ENCODE peak calls at places on chromosome 13, in five cellular contexts. One of them, this sample, is unnamed. For H3K4me1 and H3K27me3, the result is how much of the 10 kb centered on the place peaks cover.

GRCh38 chr13:97411894-97412460 is 22.0 kb upstream of the RAP2A start:
- DNase-seq in naive thymus-derived CD4-positive, alpha-beta T cell: no peak
- DNase-seq in hepatocyte: no peak
- DNase-seq in pancreas: no peak
- DNase-seq in uterus: no peak
- DNase-seq in this sample: no peak

GRCh38 chr13:51058461-51059167 is 52.5 kb downstream of the C13orf42 start:
- DNase-seq in naive thymus-derived CD4-positive, alpha-beta T cell: no peak
- DNase-seq in hepatocyte: no peak
- DNase-seq in pancreas: no peak
- DNase-seq in uterus: no peak
- DNase-seq in this sample: no peak

GRCh38 chr13:28618595-28618994 is 40.3 kb upstream of the POMP start:
- DNase-seq in naive thymus-derived CD4-positive, alpha-beta T cell: no peak
- DNase-seq in hepatocyte: no peak
- DNase-seq in pancreas: no peak
- DNase-seq in uterus: no peak
- DNase-seq in this sample: no peak

GRCh38 chr13:62997038-62997619 is 1581.5 kb upstream of the PCDH20 start:
- DNase-seq in naive thymus-derived CD4-positive, alpha-beta T cell: no peak
- DNase-seq in hepatocyte: no peak
- DNase-seq in pancreas: no peak
- DNase-seq in uterus: no peak
- DNase-seq in this sample: no peak

GRCh38 chr13:41546372-41547252 is 89.3 kb downstream of the RGCC start:
- DNase-seq in naive thymus-derived CD4-positive, alpha-beta T cell: no peak
- DNase-seq in hepatocyte: no peak
- DNase-seq in pancreas: no peak
- DNase-seq in uterus: no peak
- DNase-seq in this sample: no peak

GRCh38 chr13:40306817-40307216 is 359.6 kb downstream of the FOXO1 start:
- DNase-seq in naive thymus-derived CD4-positive, alpha-beta T cell: no peak
- DNase-seq in hepatocyte: no peak
- DNase-seq in pancreas: no peak
- DNase-seq in uterus: no peak
- DNase-seq in this sample: no peak

GRCh38 chr13:80783926-80784325 is 443.0 kb upstream of the SPRY2 start:
- DNase-seq in naive thymus-derived CD4-positive, alpha-beta T cell: no peak
- DNase-seq in hepatocyte: no peak
- DNase-seq in pancreas: no peak
- DNase-seq in uterus: no peak
- DNase-seq in this sample: peak

GRCh38 chr13:62960723-62961122 is 1545.1 kb upstream of the PCDH20 start:
- DNase-seq in naive thymus-derived CD4-positive, alpha-beta T cell: no peak
- DNase-seq in hepatocyte: no peak
- DNase-seq in pancreas: no peak
- DNase-seq in uterus: no peak
- DNase-seq in this sample: no peak

GRCh38 chr13:100627142-100627541 is 38.6 kb upstream of the GGACT start:
- DNase-seq in naive thymus-derived CD4-positive, alpha-beta T cell: no peak
- DNase-seq in hepatocyte: no peak
- DNase-seq in pancreas: no peak
- DNase-seq in uterus: no peak
- DNase-seq in this sample: no peak

GRCh38 chr13:62847520-62847919 is 1431.9 kb upstream of the PCDH20 start:
- DNase-seq in naive thymus-derived CD4-positive, alpha-beta T cell: no peak
- DNase-seq in hepatocyte: no peak
- DNase-seq in pancreas: no peak
- DNase-seq in uterus: no peak
- DNase-seq in this sample: no peak

GRCh38 chr13:81987159-81987558 is 1646.2 kb upstream of the SPRY2 start:
- DNase-seq in naive thymus-derived CD4-positive, alpha-beta T cell: no peak
- DNase-seq in hepatocyte: peak
- DNase-seq in pancreas: no peak
- DNase-seq in uterus: no peak
- DNase-seq in this sample: no peak

GRCh38 chr13:113978741-113979481 is 5.0 kb upstream of the C13orf46 start:
- DNase-seq in naive thymus-derived CD4-positive, alpha-beta T cell: peak
- DNase-seq in hepatocyte: no peak
- DNase-seq in pancreas: peak
- DNase-seq in uterus: peak
- DNase-seq in this sample: no peak

GRCh38 chr13:109783447-109783814 is 3.0 kb downstream of the IRS2 start:
- DNase-seq in naive thymus-derived CD4-positive, alpha-beta T cell: peak
- DNase-seq in hepatocyte: no peak
- DNase-seq in pancreas: no peak
- DNase-seq in uterus: no peak
- DNase-seq in this sample: no peak

GRCh38 chr13:51704399-51705306 is 99.3 kb downstream of the DHRS12 start:
- DNase-seq in naive thymus-derived CD4-positive, alpha-beta T cell: no peak
- DNase-seq in hepatocyte: no peak
- DNase-seq in pancreas: no peak
- DNase-seq in uterus: no peak
- DNase-seq in this sample: no peak

GRCh38 chr13:94462670-94463069 is 16.8 kb downstream of the DCT start:
- DNase-seq in naive thymus-derived CD4-positive, alpha-beta T cell: no peak
- DNase-seq in hepatocyte: no peak
- DNase-seq in pancreas: no peak
- DNase-seq in uterus: no peak
- DNase-seq in this sample: no peak

GRCh38 chr13:40666058-40666904 is at the start of gene FOXO1:
- DNase-seq in naive thymus-derived CD4-positive, alpha-beta T cell: peak
- DNase-seq in hepatocyte: peak
- DNase-seq in pancreas: peak
- DNase-seq in uterus: peak
- DNase-seq in this sample: peak

GRCh38 chr13:32471187-32471922 is 43.4 kb upstream of the N4BP2L1 start:
- DNase-seq in naive thymus-derived CD4-positive, alpha-beta T cell: no peak
- DNase-seq in hepatocyte: no peak
- DNase-seq in pancreas: no peak
- DNase-seq in uterus: peak
- DNase-seq in this sample: peak

GRCh38 chr13:47188802-47189201 is 291.9 kb upstream of the HTR2A start:
- DNase-seq in naive thymus-derived CD4-positive, alpha-beta T cell: no peak
- DNase-seq in hepatocyte: peak
- DNase-seq in pancreas: no peak
- DNase-seq in uterus: no peak
- DNase-seq in this sample: no peak

DNA sequence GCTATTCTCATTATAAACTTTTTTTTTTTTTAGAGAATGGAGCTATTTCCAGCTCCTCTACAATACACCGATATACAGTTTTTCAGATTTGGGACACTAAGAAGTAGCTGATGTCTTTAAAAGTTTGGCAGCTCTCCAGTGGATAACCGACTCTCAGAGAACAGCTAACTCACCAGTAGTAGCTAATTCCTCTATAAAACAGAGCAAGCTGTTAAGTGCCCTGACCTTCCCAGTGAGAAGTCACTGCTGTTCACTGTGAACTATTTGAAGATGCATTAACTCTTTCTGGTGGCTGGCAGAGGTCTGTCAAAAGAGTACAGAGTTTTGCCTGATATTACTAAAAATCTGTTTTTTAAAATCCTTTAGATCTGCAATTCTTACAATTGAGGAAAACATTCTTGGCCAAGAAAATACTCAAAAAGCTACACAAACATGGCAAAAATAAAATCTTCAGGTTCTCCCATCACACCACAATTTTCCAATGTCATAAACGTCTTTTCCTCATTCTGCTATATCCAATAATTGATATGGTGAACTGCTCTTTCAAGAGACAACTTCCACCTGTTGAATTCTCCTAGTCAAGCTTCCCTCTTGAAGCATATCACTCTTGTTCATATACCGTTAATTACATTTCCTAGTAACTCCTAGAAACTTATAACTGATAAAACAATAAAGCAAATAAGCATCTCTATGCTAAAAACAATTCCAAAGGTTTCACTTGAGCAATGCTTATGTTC is 44.2 kb downstream of the TBC1D4 start:
- DNase-seq in naive thymus-derived CD4-positive, alpha-beta T cell: no peak
- DNase-seq in hepatocyte: peak
- DNase-seq in pancreas: no peak
- DNase-seq in uterus: no peak
- DNase-seq in this sample: no peak
- H3K4me1 ChIP-seq in naive thymus-derived CD4-positive, alpha-beta T cell: under half
- H3K4me1 ChIP-seq in hepatocyte: under half
- H3K4me1 ChIP-seq in pancreas: under half
- H3K4me1 ChIP-seq in uterus: under half
- H3K4me1 ChIP-seq in this sample: under half

GRCh38 chr13:21677075-21677628 is 6.3 kb downstream of the FGF9 start:
- DNase-seq in naive thymus-derived CD4-positive, alpha-beta T cell: no peak
- DNase-seq in hepatocyte: no peak
- DNase-seq in pancreas: no peak
- DNase-seq in uterus: no peak
- DNase-seq in this sample: no peak

GRCh38 chr13:21674271-21675009 is 3.6 kb downstream of the FGF9 start:
- DNase-seq in naive thymus-derived CD4-positive, alpha-beta T cell: no peak
- DNase-seq in hepatocyte: peak
- DNase-seq in pancreas: peak
- DNase-seq in uterus: no peak
- DNase-seq in this sample: peak

GRCh38 chr13:21673592-21674270 is 2.9 kb downstream of the FGF9 start:
- DNase-seq in naive thymus-derived CD4-positive, alpha-beta T cell: peak
- DNase-seq in hepatocyte: peak
- DNase-seq in pancreas: peak
- DNase-seq in uterus: no peak
- DNase-seq in this sample: peak

GRCh38 chr13:21676611-21677021 is 5.7 kb downstream of the FGF9 start:
- DNase-seq in naive thymus-derived CD4-positive, alpha-beta T cell: no peak
- DNase-seq in hepatocyte: peak
- DNase-seq in pancreas: no peak
- DNase-seq in uterus: no peak
- DNase-seq in this sample: no peak

DNA sequence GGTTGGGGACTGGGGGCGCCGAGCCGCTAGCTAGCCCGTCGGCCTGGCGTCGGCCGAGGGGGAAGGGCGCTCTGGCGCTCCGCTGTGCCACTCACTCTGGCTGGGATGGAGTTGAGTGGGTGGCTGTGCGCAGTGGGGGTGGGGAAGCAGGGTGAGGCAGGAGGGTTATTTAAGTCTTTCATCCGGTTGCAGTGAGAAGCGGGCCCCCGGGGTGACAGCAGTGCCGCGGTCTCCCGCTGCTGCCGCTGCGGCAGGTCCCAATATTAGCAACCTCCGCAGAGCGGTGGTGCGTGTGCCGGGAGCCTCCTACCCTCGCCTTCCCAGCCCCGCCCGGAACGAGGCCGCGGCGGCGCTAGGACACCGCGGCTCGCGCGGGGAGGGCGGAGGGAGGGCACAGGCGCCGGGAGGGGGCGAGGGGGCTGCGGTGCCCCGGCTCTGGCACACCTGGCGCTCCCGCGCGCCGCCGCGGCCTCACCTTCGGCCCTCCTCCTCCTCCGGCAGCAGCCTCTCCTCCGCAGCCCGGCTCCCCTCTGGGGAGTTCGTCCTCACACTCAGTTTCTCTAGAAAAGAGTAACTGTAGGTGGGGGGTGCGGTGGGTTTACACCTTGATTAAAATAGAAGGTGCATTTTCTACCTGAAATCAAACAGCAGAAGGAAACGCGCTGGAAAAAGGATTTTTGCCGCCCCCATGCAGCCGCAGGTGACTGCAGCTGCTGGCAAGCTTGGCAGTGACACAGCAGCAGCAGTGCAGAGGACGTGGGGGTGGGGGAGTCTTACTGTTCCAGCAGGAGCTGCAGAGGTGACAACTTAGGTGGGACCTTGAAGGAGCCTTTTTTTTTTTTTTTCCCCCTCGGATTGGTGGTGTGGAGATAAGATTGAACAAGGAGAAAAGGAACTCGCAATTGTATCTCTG is 4.5 kb downstream of the FGF9 start:
- DNase-seq in naive thymus-derived CD4-positive, alpha-beta T cell: peak
- DNase-seq in hepatocyte: peak
- DNase-seq in pancreas: peak
- DNase-seq in uterus: no peak
- DNase-seq in this sample: peak
- H3K4me3 ChIP-seq in naive thymus-derived CD4-positive, alpha-beta T cell: peak
- H3K4me3 ChIP-seq in hepatocyte: peak
- H3K4me3 ChIP-seq in pancreas: peak
- H3K4me3 ChIP-seq in uterus: peak
- H3K4me3 ChIP-seq in this sample: peak

DNA sequence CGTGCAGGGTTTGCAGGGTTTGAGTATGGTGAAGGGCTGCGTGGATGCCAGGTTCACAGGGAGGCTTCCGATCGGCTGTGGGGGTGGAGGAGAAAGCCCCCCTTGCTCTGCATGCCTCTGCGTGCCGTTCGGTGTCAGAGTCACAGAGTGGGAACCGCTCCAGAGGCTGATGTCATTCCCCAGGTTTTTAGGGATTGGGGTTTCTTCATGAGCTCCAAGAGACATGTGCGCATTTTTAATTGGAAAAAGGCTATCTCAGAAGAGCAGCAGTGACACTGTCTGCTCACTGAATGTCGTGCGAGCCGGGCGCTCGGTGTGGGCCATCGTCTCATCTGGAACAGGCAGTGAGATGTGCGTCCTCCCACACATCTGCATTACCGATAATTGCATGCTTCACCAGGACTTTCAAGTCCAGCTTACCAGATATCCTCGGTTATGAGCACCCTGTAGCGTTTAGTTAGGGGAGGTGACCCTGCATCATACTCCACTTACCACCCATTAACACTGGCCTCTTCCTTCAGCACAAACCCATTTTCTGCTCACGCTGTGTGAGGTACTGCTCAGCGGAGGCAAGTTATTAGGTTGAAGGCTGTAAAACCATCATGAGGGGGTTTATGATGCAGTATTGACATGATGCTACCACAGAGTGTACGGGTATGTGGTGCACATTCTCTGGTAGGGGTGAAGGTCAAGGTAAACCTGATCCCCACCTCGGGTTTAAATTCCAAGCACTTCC is 1.7 kb downstream of the MCF2L start:
- DNase-seq in naive thymus-derived CD4-positive, alpha-beta T cell: no peak
- DNase-seq in hepatocyte: no peak
- DNase-seq in pancreas: peak
- DNase-seq in uterus: no peak
- DNase-seq in this sample: no peak
- H3K27me3 ChIP-seq in naive thymus-derived CD4-positive, alpha-beta T cell: under half
- H3K27me3 ChIP-seq in hepatocyte: under half
- H3K27me3 ChIP-seq in pancreas: under half
- H3K27me3 ChIP-seq in uterus: under half
- H3K27me3 ChIP-seq in this sample: under half

DNA sequence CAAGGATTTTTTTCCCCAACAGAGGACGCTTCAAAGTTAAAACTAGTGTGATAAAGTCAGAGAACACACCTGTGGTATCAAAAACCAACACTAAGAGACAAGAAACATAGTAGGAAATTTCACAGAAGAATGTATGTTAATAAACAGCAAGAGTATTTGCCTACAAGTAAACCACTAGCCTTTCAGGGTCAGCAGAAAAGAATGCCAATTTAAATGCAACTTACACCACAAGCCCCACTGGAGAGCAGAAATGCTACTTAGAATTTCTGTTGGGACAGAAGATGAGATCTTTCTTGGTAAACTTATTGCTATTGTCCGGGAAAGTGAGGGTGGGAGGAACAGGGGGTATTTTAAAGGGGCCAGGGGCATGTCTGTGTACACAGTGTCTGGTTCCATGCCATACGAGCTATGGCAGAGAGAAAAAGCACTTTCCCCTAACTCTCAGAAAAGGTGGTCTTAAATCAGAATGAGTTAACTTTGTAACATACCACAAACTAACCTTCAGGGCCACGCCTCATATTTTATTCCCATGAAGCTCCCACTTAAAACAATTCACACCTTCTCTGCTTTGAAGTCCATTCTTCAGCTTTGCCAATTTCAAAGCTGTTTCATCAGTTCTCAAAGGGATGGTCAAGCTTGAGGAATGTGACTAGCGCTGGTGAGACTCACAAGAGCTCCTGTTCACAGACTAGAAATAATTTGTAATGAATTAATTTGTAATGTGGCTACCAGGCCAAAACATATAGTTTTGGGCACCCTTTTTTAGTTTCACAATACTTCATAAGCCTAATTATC is 68.4 kb downstream of the STK24 start:
- DNase-seq in naive thymus-derived CD4-positive, alpha-beta T cell: no peak
- DNase-seq in hepatocyte: no peak
- DNase-seq in pancreas: no peak
- DNase-seq in uterus: no peak
- DNase-seq in this sample: no peak
- H3K4me1 ChIP-seq in naive thymus-derived CD4-positive, alpha-beta T cell: under half
- H3K4me1 ChIP-seq in hepatocyte: under half
- H3K4me1 ChIP-seq in pancreas: under half
- H3K4me1 ChIP-seq in uterus: under half
- H3K4me1 ChIP-seq in this sample: half or more